ENCODE peak calls at places on chromosomes 6 and 20, in nine cellular contexts. One of them, this sample, is unnamed.

GRCh38 chr6:163583558-163583957 is 169.0 kb downstream of the QKI start:
- DNase-seq in activated CD4-positive, alpha-beta T cell treated with anti-CD3 and anti-CD28 coated beads for 48 hours: no peak
- DNase-seq in right lobe of liver: peak
- DNase-seq in sigmoid colon: no peak
- DNase-seq in iPS-NIHi11: no peak
- DNase-seq in GM12865: no peak
- DNase-seq in HEK293T: no peak
- DNase-seq in activated CD4-positive, alpha-beta memory T cell treated with anti-CD3 and anti-CD28 coated beads for 36 hours: no peak
- DNase-seq in mammary epithelial cell: no peak
- DNase-seq in this sample: no peak

GRCh38 chr6:98137391-98137790 is 697.0 kb upstream of the POU3F2 start:
- DNase-seq in sigmoid colon: no peak
- DNase-seq in activated CD4-positive, alpha-beta memory T cell treated with anti-CD3 and anti-CD28 coated beads for 36 hours: no peak
- DNase-seq in GM12865: no peak
- DNase-seq in activated CD4-positive, alpha-beta T cell treated with anti-CD3 and anti-CD28 coated beads for 48 hours: no peak
- DNase-seq in mammary epithelial cell: no peak
- DNase-seq in HEK293T: no peak
- DNase-seq in right lobe of liver: no peak
- DNase-seq in iPS-NIHi11: no peak
- DNase-seq in this sample: no peak

GRCh38 chr20:40797425-40797824 is 108.4 kb upstream of the MAFB start:
- DNase-seq in activated CD4-positive, alpha-beta T cell treated with anti-CD3 and anti-CD28 coated beads for 48 hours: peak
- DNase-seq in GM12865: peak
- DNase-seq in activated CD4-positive, alpha-beta memory T cell treated with anti-CD3 and anti-CD28 coated beads for 36 hours: no peak
- DNase-seq in right lobe of liver: no peak
- DNase-seq in mammary epithelial cell: peak
- DNase-seq in sigmoid colon: no peak
- DNase-seq in iPS-NIHi11: peak
- DNase-seq in HEK293T: peak
- DNase-seq in this sample: peak

GRCh38 chr6:85674604-85675003 is 31.9 kb upstream of the SYNCRIP start:
- DNase-seq in sigmoid colon: no peak
- DNase-seq in HEK293T: no peak
- DNase-seq in activated CD4-positive, alpha-beta memory T cell treated with anti-CD3 and anti-CD28 coated beads for 36 hours: no peak
- DNase-seq in mammary epithelial cell: no peak
- DNase-seq in right lobe of liver: no peak
- DNase-seq in iPS-NIHi11: no peak
- DNase-seq in activated CD4-positive, alpha-beta T cell treated with anti-CD3 and anti-CD28 coated beads for 48 hours: no peak
- DNase-seq in GM12865: peak
- DNase-seq in this sample: no peak

GRCh38 chr6:20328266-20328946 is 73.3 kb upstream of the E2F3 start:
- DNase-seq in iPS-NIHi11: no peak
- DNase-seq in HEK293T: no peak
- DNase-seq in right lobe of liver: no peak
- DNase-seq in sigmoid colon: no peak
- DNase-seq in activated CD4-positive, alpha-beta memory T cell treated with anti-CD3 and anti-CD28 coated beads for 36 hours: no peak
- DNase-seq in GM12865: no peak
- DNase-seq in activated CD4-positive, alpha-beta T cell treated with anti-CD3 and anti-CD28 coated beads for 48 hours: no peak
- DNase-seq in mammary epithelial cell: no peak
- DNase-seq in this sample: no peak

GRCh38 chr20:38337561-38338140 is 8.6 kb upstream of the LBP start:
- DNase-seq in GM12865: peak
- DNase-seq in iPS-NIHi11: peak
- DNase-seq in right lobe of liver: peak
- DNase-seq in activated CD4-positive, alpha-beta T cell treated with anti-CD3 and anti-CD28 coated beads for 48 hours: peak
- DNase-seq in activated CD4-positive, alpha-beta memory T cell treated with anti-CD3 and anti-CD28 coated beads for 36 hours: peak
- DNase-seq in mammary epithelial cell: peak
- DNase-seq in sigmoid colon: no peak
- DNase-seq in HEK293T: peak
- DNase-seq in this sample: peak

GRCh38 chr6:146860583-146860982 is 261.8 kb downstream of the ADGB start:
- DNase-seq in right lobe of liver: peak
- DNase-seq in HEK293T: no peak
- DNase-seq in activated CD4-positive, alpha-beta memory T cell treated with anti-CD3 and anti-CD28 coated beads for 36 hours: no peak
- DNase-seq in sigmoid colon: no peak
- DNase-seq in mammary epithelial cell: no peak
- DNase-seq in GM12865: no peak
- DNase-seq in activated CD4-positive, alpha-beta T cell treated with anti-CD3 and anti-CD28 coated beads for 48 hours: no peak
- DNase-seq in iPS-NIHi11: no peak
- DNase-seq in this sample: no peak

GRCh38 chr6:25342784-25343183 is 63.6 kb downstream of the CARMIL1 start:
- DNase-seq in sigmoid colon: no peak
- DNase-seq in activated CD4-positive, alpha-beta memory T cell treated with anti-CD3 and anti-CD28 coated beads for 36 hours: no peak
- DNase-seq in activated CD4-positive, alpha-beta T cell treated with anti-CD3 and anti-CD28 coated beads for 48 hours: no peak
- DNase-seq in GM12865: no peak
- DNase-seq in iPS-NIHi11: no peak
- DNase-seq in right lobe of liver: no peak
- DNase-seq in HEK293T: no peak
- DNase-seq in mammary epithelial cell: peak
- DNase-seq in this sample: peak

GRCh38 chr6:84525907-84526306 is 238.5 kb downstream of the TBX18 start:
- DNase-seq in sigmoid colon: no peak
- DNase-seq in GM12865: no peak
- DNase-seq in iPS-NIHi11: no peak
- DNase-seq in mammary epithelial cell: no peak
- DNase-seq in right lobe of liver: no peak
- DNase-seq in HEK293T: no peak
- DNase-seq in activated CD4-positive, alpha-beta T cell treated with anti-CD3 and anti-CD28 coated beads for 48 hours: no peak
- DNase-seq in activated CD4-positive, alpha-beta memory T cell treated with anti-CD3 and anti-CD28 coated beads for 36 hours: no peak
- DNase-seq in this sample: no peak

GRCh38 chr20:16601019-16601418 is 27.8 kb upstream of the KIF16B start:
- DNase-seq in iPS-NIHi11: no peak
- DNase-seq in GM12865: no peak
- DNase-seq in activated CD4-positive, alpha-beta T cell treated with anti-CD3 and anti-CD28 coated beads for 48 hours: no peak
- DNase-seq in mammary epithelial cell: no peak
- DNase-seq in activated CD4-positive, alpha-beta memory T cell treated with anti-CD3 and anti-CD28 coated beads for 36 hours: no peak
- DNase-seq in right lobe of liver: no peak
- DNase-seq in sigmoid colon: no peak
- DNase-seq in HEK293T: no peak
- DNase-seq in this sample: peak

GRCh38 chr6:135970750-135971149 is 119.2 kb downstream of the PDE7B start:
- DNase-seq in mammary epithelial cell: no peak
- DNase-seq in sigmoid colon: no peak
- DNase-seq in activated CD4-positive, alpha-beta T cell treated with anti-CD3 and anti-CD28 coated beads for 48 hours: no peak
- DNase-seq in right lobe of liver: no peak
- DNase-seq in iPS-NIHi11: no peak
- DNase-seq in HEK293T: no peak
- DNase-seq in activated CD4-positive, alpha-beta memory T cell treated with anti-CD3 and anti-CD28 coated beads for 36 hours: no peak
- DNase-seq in GM12865: no peak
- DNase-seq in this sample: no peak

GRCh38 chr6:41719796-41720620 is 15.4 kb downstream of the TFEB start:
- DNase-seq in activated CD4-positive, alpha-beta memory T cell treated with anti-CD3 and anti-CD28 coated beads for 36 hours: no peak
- DNase-seq in sigmoid colon: no peak
- DNase-seq in activated CD4-positive, alpha-beta T cell treated with anti-CD3 and anti-CD28 coated beads for 48 hours: no peak
- DNase-seq in mammary epithelial cell: no peak
- DNase-seq in iPS-NIHi11: no peak
- DNase-seq in right lobe of liver: no peak
- DNase-seq in GM12865: peak
- DNase-seq in HEK293T: no peak
- DNase-seq in this sample: no peak

GRCh38 chr6:96909826-96910225 is 12.1 kb upstream of the NDUFAF4 start:
- DNase-seq in GM12865: no peak
- DNase-seq in activated CD4-positive, alpha-beta memory T cell treated with anti-CD3 and anti-CD28 coated beads for 36 hours: no peak
- DNase-seq in activated CD4-positive, alpha-beta T cell treated with anti-CD3 and anti-CD28 coated beads for 48 hours: no peak
- DNase-seq in mammary epithelial cell: no peak
- DNase-seq in HEK293T: no peak
- DNase-seq in iPS-NIHi11: no peak
- DNase-seq in right lobe of liver: no peak
- DNase-seq in sigmoid colon: no peak
- DNase-seq in this sample: no peak

GRCh38 chr6:11212625-11213024 is 19.8 kb downstream of the NEDD9 start:
- DNase-seq in iPS-NIHi11: no peak
- DNase-seq in mammary epithelial cell: peak
- DNase-seq in activated CD4-positive, alpha-beta T cell treated with anti-CD3 and anti-CD28 coated beads for 48 hours: no peak
- DNase-seq in activated CD4-positive, alpha-beta memory T cell treated with anti-CD3 and anti-CD28 coated beads for 36 hours: no peak
- DNase-seq in GM12865: no peak
- DNase-seq in HEK293T: no peak
- DNase-seq in right lobe of liver: no peak
- DNase-seq in sigmoid colon: peak
- DNase-seq in this sample: peak

GRCh38 chr6:133814797-133815196 is 74.1 kb upstream of the TCF21 start:
- DNase-seq in activated CD4-positive, alpha-beta T cell treated with anti-CD3 and anti-CD28 coated beads for 48 hours: peak
- DNase-seq in right lobe of liver: no peak
- DNase-seq in iPS-NIHi11: no peak
- DNase-seq in GM12865: no peak
- DNase-seq in HEK293T: no peak
- DNase-seq in mammary epithelial cell: peak
- DNase-seq in activated CD4-positive, alpha-beta memory T cell treated with anti-CD3 and anti-CD28 coated beads for 36 hours: peak
- DNase-seq in sigmoid colon: peak
- DNase-seq in this sample: peak

GRCh38 chr20:47141941-47142781 is 214.3 kb downstream of the ZMYND8 start:
- DNase-seq in activated CD4-positive, alpha-beta T cell treated with anti-CD3 and anti-CD28 coated beads for 48 hours: no peak
- DNase-seq in HEK293T: no peak
- DNase-seq in sigmoid colon: no peak
- DNase-seq in GM12865: no peak
- DNase-seq in right lobe of liver: no peak
- DNase-seq in iPS-NIHi11: no peak
- DNase-seq in mammary epithelial cell: peak
- DNase-seq in activated CD4-positive, alpha-beta memory T cell treated with anti-CD3 and anti-CD28 coated beads for 36 hours: no peak
- DNase-seq in this sample: peak

GRCh38 chr20:39849664-39850063 is 839.4 kb downstream of the MAFB start:
- DNase-seq in mammary epithelial cell: peak
- DNase-seq in GM12865: no peak
- DNase-seq in right lobe of liver: peak
- DNase-seq in activated CD4-positive, alpha-beta memory T cell treated with anti-CD3 and anti-CD28 coated beads for 36 hours: no peak
- DNase-seq in HEK293T: no peak
- DNase-seq in iPS-NIHi11: peak
- DNase-seq in activated CD4-positive, alpha-beta T cell treated with anti-CD3 and anti-CD28 coated beads for 48 hours: no peak
- DNase-seq in sigmoid colon: peak
- DNase-seq in this sample: peak

GRCh38 chr6:20170455-20171148 is 41.7 kb downstream of the MBOAT1 start:
- DNase-seq in activated CD4-positive, alpha-beta memory T cell treated with anti-CD3 and anti-CD28 coated beads for 36 hours: no peak
- DNase-seq in activated CD4-positive, alpha-beta T cell treated with anti-CD3 and anti-CD28 coated beads for 48 hours: no peak
- DNase-seq in iPS-NIHi11: no peak
- DNase-seq in GM12865: no peak
- DNase-seq in mammary epithelial cell: no peak
- DNase-seq in HEK293T: no peak
- DNase-seq in sigmoid colon: no peak
- DNase-seq in right lobe of liver: no peak
- DNase-seq in this sample: no peak

GRCh38 chr20:11777861-11778570 is 139.7 kb upstream of the BTBD3 start:
- DNase-seq in activated CD4-positive, alpha-beta T cell treated with anti-CD3 and anti-CD28 coated beads for 48 hours: no peak
- DNase-seq in mammary epithelial cell: no peak
- DNase-seq in activated CD4-positive, alpha-beta memory T cell treated with anti-CD3 and anti-CD28 coated beads for 36 hours: no peak
- DNase-seq in HEK293T: no peak
- DNase-seq in sigmoid colon: no peak
- DNase-seq in right lobe of liver: no peak
- DNase-seq in iPS-NIHi11: no peak
- DNase-seq in GM12865: no peak
- DNase-seq in this sample: peak

GRCh38 chr6:138485586-138486248 is 13.6 kb downstream of the NHSL1 start:
- DNase-seq in activated CD4-positive, alpha-beta memory T cell treated with anti-CD3 and anti-CD28 coated beads for 36 hours: no peak
- DNase-seq in activated CD4-positive, alpha-beta T cell treated with anti-CD3 and anti-CD28 coated beads for 48 hours: no peak
- DNase-seq in right lobe of liver: no peak
- DNase-seq in mammary epithelial cell: no peak
- DNase-seq in HEK293T: no peak
- DNase-seq in sigmoid colon: no peak
- DNase-seq in GM12865: no peak
- DNase-seq in iPS-NIHi11: peak
- DNase-seq in this sample: no peak

GRCh38 chr6:6407061-6407723 is 86.7 kb upstream of the F13A1 start:
- DNase-seq in activated CD4-positive, alpha-beta memory T cell treated with anti-CD3 and anti-CD28 coated beads for 36 hours: no peak
- DNase-seq in GM12865: peak
- DNase-seq in HEK293T: no peak
- DNase-seq in iPS-NIHi11: no peak
- DNase-seq in sigmoid colon: no peak
- DNase-seq in right lobe of liver: no peak
- DNase-seq in mammary epithelial cell: no peak
- DNase-seq in activated CD4-positive, alpha-beta T cell treated with anti-CD3 and anti-CD28 coated beads for 48 hours: no peak
- DNase-seq in this sample: no peak

GRCh38 chr20:44026932-44027685 is 112.5 kb downstream of the TOX2 start:
- DNase-seq in iPS-NIHi11: no peak
- DNase-seq in sigmoid colon: peak
- DNase-seq in GM12865: no peak
- DNase-seq in HEK293T: no peak
- DNase-seq in mammary epithelial cell: no peak
- DNase-seq in right lobe of liver: no peak
- DNase-seq in activated CD4-positive, alpha-beta memory T cell treated with anti-CD3 and anti-CD28 coated beads for 36 hours: no peak
- DNase-seq in activated CD4-positive, alpha-beta T cell treated with anti-CD3 and anti-CD28 coated beads for 48 hours: no peak
- DNase-seq in this sample: no peak

GRCh38 chr6:4459032-4459431 is 317.2 kb upstream of the CDYL start:
- DNase-seq in activated CD4-positive, alpha-beta memory T cell treated with anti-CD3 and anti-CD28 coated beads for 36 hours: no peak
- DNase-seq in sigmoid colon: no peak
- DNase-seq in activated CD4-positive, alpha-beta T cell treated with anti-CD3 and anti-CD28 coated beads for 48 hours: no peak
- DNase-seq in GM12865: no peak
- DNase-seq in mammary epithelial cell: peak
- DNase-seq in right lobe of liver: no peak
- DNase-seq in HEK293T: no peak
- DNase-seq in iPS-NIHi11: no peak
- DNase-seq in this sample: peak

GRCh38 chr20:24106155-24106800 is 117.7 kb upstream of the GGTLC1 start:
- DNase-seq in mammary epithelial cell: peak
- DNase-seq in activated CD4-positive, alpha-beta memory T cell treated with anti-CD3 and anti-CD28 coated beads for 36 hours: no peak
- DNase-seq in GM12865: no peak
- DNase-seq in right lobe of liver: no peak
- DNase-seq in activated CD4-positive, alpha-beta T cell treated with anti-CD3 and anti-CD28 coated beads for 48 hours: no peak
- DNase-seq in sigmoid colon: no peak
- DNase-seq in HEK293T: no peak
- DNase-seq in iPS-NIHi11: no peak
- DNase-seq in this sample: no peak

This sample was measured in fibroblast of pulmonary artery.